ENCODE peak calls at places on chromosomes 4 and X, in four cellular contexts. R is activated T-cell treated with anti-CD3 and anti-CD28 coated beads, Interleukin-2, amount 50 U/mL, for 48 hours; A is dermis microvascular lymphatic vessel endothelial cell; U is HEK293T. B is an unnamed sample.

GRCh38 chr4:721261-722171 is 15.9 kb downstream of the PCGF3 start:
- DNase-seq in A (peak; percentile 26), U (no peak), R (no peak), B (no peak)

GRCh38 chr4:73832651-73833237 is 3.7 kb upstream of the CXCL6 start:
- DNase-seq in R (no peak), A (no peak), U (no peak), B (no peak)

GRCh38 chrX:85544609-85545008 is 165.1 kb upstream of the POF1B start:
- DNase-seq in R (no peak), U (no peak), A (no peak), B (no peak)

GRCh38 chr4:180610317-180610716 is 1632.9 kb upstream of the TENM3 start:
- DNase-seq in A (no peak), R (no peak), U (no peak), B (no peak)

GRCh38 chr4:77797239-77797638 is 21.9 kb downstream of the CNOT6L start:
- DNase-seq in U (no peak), R (no peak), A (peak; percentile 63), B (no peak)

GRCh38 chr4:5474756-5475155 is 233.6 kb downstream of the EVC2 start:
- DNase-seq in R (no peak), U (no peak), A (no peak), B (no peak)

GRCh38 chr4:46594658-46595057 is 204.7 kb upstream of the GABRA2 start:
- DNase-seq in R (no peak), U (no peak), A (no peak), B (no peak)

GRCh38 chr4:165398570-165398969 is 19.8 kb downstream of the CPE start:
- DNase-seq in A (peak; percentile 27), U (peak; percentile 80), R (no peak), B (no peak)

GRCh38 chr4:57013529-57014120 is 34.9 kb downstream of the POLR2B start:
- DNase-seq in R (no peak), A (no peak), U (no peak), B (no peak)

GRCh38 chrX:117053260-117053659 is 590.5 kb upstream of the CT83 start:
- DNase-seq in U (no peak), A (no peak), R (no peak), B (no peak)

GRCh38 chr4:156638925-156639605 is 332.5 kb downstream of the PDGFC start:
- DNase-seq in U (no peak), R (no peak), A (no peak), B (no peak)

GRCh38 chrX:40778861-40779575 is 43.7 kb upstream of the MED14 start:
- DNase-seq in R (no peak), A (peak; percentile 62), U (no peak), B (no peak)

GRCh38 chrX:77087529-77088169 is 359.5 kb upstream of the FGF16 start:
- DNase-seq in A (peak; percentile 92), R (no peak), U (no peak), B (no peak)

GRCh38 chr4:19317377-19317776 is 934.3 kb upstream of the SLIT2 start:
- DNase-seq in R (no peak), A (no peak), U (no peak), B (no peak)

GRCh38 chrX:46912673-46913491 is 661 bp downstream of the JADE3 start:
- DNase-seq in A (peak; percentile 43), R (peak; percentile 50), U (peak; percentile 59), B (no peak)

GRCh38 chrX:82208976-82209375 is 1007.1 kb downstream of the SH3BGRL start:
- DNase-seq in R (no peak), U (no peak), A (no peak), B (no peak)

GRCh38 chr4:172202480-172203076 is 389.4 kb downstream of the GALNTL6 start:
- DNase-seq in U (peak; percentile 40), R (no peak), A (no peak), B (no peak)

GRCh38 chrX:41148553-41148952 is 63.3 kb downstream of the USP9X start:
- DNase-seq in A (peak; percentile 53), U (no peak), R (no peak), B (no peak)

GRCh38 chrX:82412851-82413250 is 1095.2 kb upstream of the POU3F4 start:
- DNase-seq in U (no peak), R (no peak), A (no peak), B (no peak)

GRCh38 chr4:3261411-3262207 is 12.7 kb downstream of the MSANTD1 start:
- DNase-seq in U (no peak), R (no peak), A (no peak), B (no peak)

GRCh38 chr4:15914736-15915135 is 23.8 kb downstream of the FGFBP1 start:
- DNase-seq in R (no peak), U (no peak), A (no peak), B (no peak)

GRCh38 chrX:153688900-153689590 is 1.3 kb downstream of the SLC6A8 start:
- DNase-seq in U (no peak), A (peak; percentile 17), R (no peak), B (no peak)

GRCh38 chrX:9530848-9531274 is 66.0 kb downstream of the TBL1X start:
- DNase-seq in R (peak; percentile 61), A (peak; percentile 60), U (peak; percentile 75), B (peak; percentile 39)

B was measured in T-helper 22 cell.